ENCODE peak calls at places on chromosomes 12 and 14, in six cellular contexts. K, S, I, P, Y and M are unnamed samples. For H3F3A and H3K9me2, the result is how much of the 10 kb centered on the place peaks cover.

GRCh38 chr14:88729159-88729558 is 63.6 kb downstream of the EML5 start:
- DNase-seq in K (no peak), S (peak), I (no peak), P (peak), Y (peak), M (no peak)

GRCh38 chr12:45762185-45763110 is 32.9 kb downstream of the ARID2 start:
- DNase-seq in K (peak), S (peak), I (peak), P (peak), Y (peak), M (no peak)

GRCh38 chr14:58914271-58914855 is 274.1 kb upstream of the DAAM1 start:
- DNase-seq in K (no peak), S (no peak), I (peak), P (no peak), Y (no peak), M (no peak)

GRCh38 chr12:18998343-18999270 is 130.9 kb upstream of the PLEKHA5 start:
- DNase-seq in K (no peak), S (peak), I (no peak), P (peak), Y (peak), M (peak)

GRCh38 chr12:57214398-57214781 is 2.2 kb upstream of the NXPH4 start:
- DNase-seq in K (peak), S (peak), I (peak), P (peak), Y (peak), M (no peak)

GRCh38 chr14:100103261-100104005 is 38.2 kb downstream of the EVL start:
- DNase-seq in K (no peak), S (no peak), I (no peak), P (no peak), Y (no peak), M (no peak)

GRCh38 chr14:100696017-100696416 is 30.7 kb upstream of the DLK1 start:
- DNase-seq in K (no peak), S (no peak), I (no peak), P (no peak), Y (no peak), M (no peak)

GRCh38 chr12:31896514-31897039 is 62.6 kb upstream of the RESF1 start:
- DNase-seq in K (peak), S (no peak), I (peak), P (no peak), Y (no peak), M (no peak)

GRCh38 chr12:24054411-24054810 is 104.9 kb upstream of the SOX5 start:
- DNase-seq in K (no peak), S (no peak), I (no peak), P (no peak), Y (no peak), M (no peak)

GRCh38 chr14:78530078-78530477 is 359.9 kb downstream of the NRXN3 start:
- DNase-seq in K (peak), S (peak), I (peak), P (no peak), Y (peak), M (peak)

GRCh38 chr12:59084758-59085383 is 164.6 kb upstream of the LRIG3 start:
- DNase-seq in K (no peak), S (peak), I (peak), P (peak), Y (no peak), M (no peak)

GRCh38 chr12:47818382-47818700 is 1.4 kb downstream of the HDAC7 start:
- DNase-seq in K (peak), S (peak), I (peak), P (no peak), Y (no peak), M (no peak)

GRCh38 chr12:58529114-58529665 is 391.1 kb downstream of the LRIG3 start:
- DNase-seq in K (peak), S (peak), I (no peak), P (no peak), Y (peak), M (no peak)

GRCh38 chr12:46154221-46154975 is 114.4 kb downstream of the SLC38A1 start:
- DNase-seq in K (no peak), S (peak), I (no peak), P (no peak), Y (peak), M (no peak)

GRCh38 chr14:20343855-20344205 is 395 bp downstream of the PARP2 start:
- DNase-seq in K (no peak), S (peak), I (no peak), P (no peak), Y (peak), M (no peak)

GRCh38 chr14:55103005-55103640 is 25.9 kb upstream of the LGALS3 start:
- DNase-seq in K (peak), S (peak), I (peak), P (no peak), Y (peak), M (peak)

GRCh38 chr14:103847954-103848719 is 762 bp upstream of the PPP1R13B start:
- DNase-seq in K (peak), S (peak), I (peak), P (peak), Y (no peak), M (no peak)

GRCh38 chr12:70971395-70971794 is 50.9 kb upstream of the PTPRR start:
- DNase-seq in K (no peak), S (peak), I (no peak), P (no peak), Y (peak), M (no peak)

GRCh38 chr12:6161124-6161882 is 36.8 kb upstream of the VWF start:
- DNase-seq in K (no peak), S (peak), I (no peak), P (peak), Y (no peak), M (no peak)

GRCh38 chr14:95222151-95222631 is 64.9 kb upstream of the DICER1 start:
- DNase-seq in K (no peak), S (peak), I (peak), P (no peak), Y (peak), M (no peak)

GRCh38 chr14:64704743-64705405 is 650 bp downstream of the PLEKHG3 start:
- DNase-seq in K (no peak), S (peak), I (no peak), P (peak), Y (no peak), M (no peak)

GRCh38 chr14:74350211-74350943 is 2.1 kb downstream of the VRTN start:
- DNase-seq in K (no peak), S (no peak), I (no peak), P (no peak), Y (no peak), M (no peak)

GRCh38 chr12:1916396-1917171 is 1.9 kb downstream of the CACNA2D4 start:
- DNase-seq in K (no peak), S (no peak), I (no peak), P (peak), Y (no peak), M (no peak)

GRCh38 chr14:34059925-34060746 is 109.3 kb upstream of the EGLN3 start:
- DNase-seq in K (no peak), S (peak), I (peak), P (peak), Y (peak), M (peak)

GRCh38 chr12:53483225-53483978 is 15.9 kb downstream of the MAP3K12 start:
- DNase-seq in K (no peak), S (no peak), I (peak), P (no peak), Y (no peak), M (no peak)

GRCh38 chr12:53483979-53484377 is 15.3 kb downstream of the MAP3K12 start:
- DNase-seq in K (no peak), S (no peak), I (no peak), P (no peak), Y (no peak), M (no peak)

GRCh38 chr12:53481957-53482586 is 17.2 kb downstream of the MAP3K12 start:
- DNase-seq in K (peak), S (peak), I (peak), P (peak), Y (peak), M (no peak)

GRCh38 chr12:53481108-53481442 is 18.2 kb downstream of the MAP3K12 start:
- DNase-seq in K (no peak), S (no peak), I (no peak), P (no peak), Y (no peak), M (no peak)

GRCh38 chr12:53482626-53483165 is 16.6 kb downstream of the MAP3K12 start:
- DNase-seq in K (no peak), S (no peak), I (no peak), P (no peak), Y (no peak), M (no peak)
- H3F3A ChIP-seq in K (half or more), S (half or more), I (under half), P (half or more), Y (under half), M (half or more)

DNA sequence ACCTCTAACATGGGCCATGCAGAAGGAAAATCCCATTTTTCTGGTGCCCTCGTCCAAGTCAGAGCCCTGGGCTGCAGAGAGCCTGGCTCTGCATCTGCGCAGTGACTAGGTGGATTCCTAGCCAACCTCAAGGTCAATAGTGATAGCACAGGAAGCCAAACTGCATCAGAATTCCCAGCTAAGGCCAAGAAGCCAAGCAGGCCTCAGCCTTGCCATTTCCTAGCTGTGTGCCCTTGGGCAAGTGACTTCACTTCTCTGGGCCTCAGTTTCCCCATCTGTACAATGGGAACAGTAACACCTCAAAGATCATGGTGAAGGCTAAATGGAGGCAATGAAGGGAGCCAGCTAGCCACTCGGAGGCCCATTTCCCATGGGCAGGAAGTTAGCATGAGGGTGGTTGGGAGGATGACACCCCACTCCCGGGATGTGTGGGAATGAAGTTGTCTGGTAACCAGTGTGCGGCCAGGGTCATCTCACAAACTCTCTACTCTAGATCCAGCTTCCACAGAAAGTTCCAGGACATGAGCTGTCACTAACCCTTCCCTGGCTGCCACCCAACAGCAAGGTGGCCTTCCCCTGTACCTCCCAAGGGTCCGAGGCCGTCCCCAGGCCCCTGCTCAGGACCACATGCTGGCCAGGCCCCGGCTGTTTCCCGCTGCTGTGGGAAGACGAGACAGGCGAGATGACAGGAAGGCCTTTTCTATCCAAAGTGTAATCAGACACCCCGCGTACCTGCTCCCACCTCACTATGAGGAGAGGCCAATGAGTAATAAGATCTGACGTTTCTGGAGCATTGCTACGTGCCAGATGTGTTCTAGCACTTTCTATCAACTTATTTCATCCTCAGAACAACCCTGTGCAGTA is 125.7 kb downstream of the SCARB1 start:
- DNase-seq in K (no peak), S (no peak), I (no peak), P (no peak), Y (peak), M (no peak)
- H3K9me2 ChIP-seq in K (under half), S (under half), I (under half), P (under half), Y (under half), M (under half)

GRCh38 chr14:21514341-21514740 is 3.2 kb upstream of the METTL3 start:
- DNase-seq in K (no peak), S (no peak), I (no peak), P (no peak), Y (no peak), M (no peak)
- H3F3A ChIP-seq in K (under half), S (under half), I (under half), P (under half), Y (under half), M (under half)

DNA sequence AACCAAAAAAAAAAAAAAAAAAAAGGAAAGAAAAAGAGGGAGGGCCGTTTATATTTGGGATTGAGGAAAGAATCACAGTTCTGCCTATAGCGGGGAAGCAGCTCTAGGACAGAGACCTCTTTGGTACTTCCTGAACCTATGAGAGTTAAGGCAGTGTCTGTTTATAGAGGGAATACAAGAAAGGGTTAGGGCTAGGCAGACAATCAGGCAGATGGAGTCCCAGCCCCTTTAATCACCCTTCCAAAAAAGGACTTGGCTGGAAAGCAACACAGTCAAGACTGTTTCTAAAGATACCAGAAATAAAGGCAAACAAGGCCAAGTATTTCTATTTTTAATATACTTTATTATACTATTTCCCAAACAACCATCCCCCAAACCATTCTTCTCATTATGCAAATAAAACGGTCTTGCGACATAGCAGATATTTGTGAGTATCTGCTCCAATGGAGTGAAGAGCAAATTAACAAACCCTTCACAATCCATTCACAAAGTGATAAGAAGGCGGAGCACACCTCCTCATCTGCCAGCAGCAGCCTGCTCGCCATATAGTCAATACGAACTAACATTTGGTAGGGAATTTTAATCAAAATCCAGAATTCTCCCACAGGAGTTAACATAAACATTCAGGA is 679 bp upstream of the GRIP1 start:
- DNase-seq in K (no peak), S (no peak), I (no peak), P (no peak), Y (no peak), M (no peak)
- H3K9me2 ChIP-seq in K (under half), S (under half), I (under half), P (under half), Y (under half), M (under half)

DNA sequence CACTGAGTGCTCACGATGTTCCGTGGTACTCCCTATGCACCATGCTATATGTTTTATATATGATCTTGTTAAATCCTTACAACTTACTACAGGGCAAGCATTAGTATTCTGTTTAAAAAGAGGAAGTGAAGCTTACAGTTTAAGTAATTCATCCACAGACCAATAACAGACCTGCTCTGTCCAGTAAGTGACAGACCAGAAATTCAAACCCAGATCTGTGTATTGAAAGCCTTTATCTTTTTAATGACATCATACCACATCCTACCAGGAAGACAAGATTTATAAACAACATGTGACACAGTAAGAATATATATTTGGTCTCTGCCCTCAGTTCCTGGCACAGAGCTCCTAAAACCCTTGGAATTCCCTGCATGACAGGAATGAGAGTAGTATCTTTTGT is 206.5 kb downstream of the STXBP6 start:
- DNase-seq in K (no peak), S (no peak), I (no peak), P (no peak), Y (no peak), M (no peak)
- H3F3A ChIP-seq in K (under half), S (under half), I (under half), P (under half), Y (under half), M (under half)

GRCh38 chr14:76113691-76114090 is 38.0 kb upstream of the GPATCH2L start:
- DNase-seq in K (no peak), S (no peak), I (peak), P (no peak), Y (no peak), M (no peak)
- H3K9me2 ChIP-seq in K (under half), S (under half), I (under half), P (under half), Y (under half), M (under half)

GRCh38 chr12:120394483-120395367 is 25.8 kb upstream of the MSI1 start:
- DNase-seq in K (no peak), S (no peak), I (peak), P (no peak), Y (peak), M (peak)
- H3F3A ChIP-seq in K (under half), S (under half), I (under half), P (under half), Y (under half), M (under half)